ENCODE peak calls at places on chromosomes 3 and 15, in seven cellular contexts. O is caudate nucleus; M is mesendoderm; Y is HS-5; A is C1 segment of cervical spinal cord; Q is activated naive CD8-positive, alpha-beta T cell treated with anti-CD3 and anti-CD28 coated beads, Interleukin-2, amount 50 U/mL, for 24 hours; P is IMR-90. B is an unnamed sample.

GRCh38 chr3:152385761-152386160 is 117.0 kb downstream of the MBNL1 start:
- DNase-seq in A (no peak), P (peak; percentile 85), O (no peak), M (peak; percentile 14), Q (no peak), Y (no peak), B (no peak)

GRCh38 chr3:45558431-45558830 is 36.1 kb upstream of the LIMD1 start:
- DNase-seq in Q (no peak), P (no peak), O (no peak), M (no peak), Y (no peak), A (no peak), B (no peak)

GRCh38 chr3:172129868-172130751 is 90.7 kb downstream of the FNDC3B start:
- DNase-seq in A (no peak), Q (peak; percentile 66), M (peak; percentile 94), Y (peak; percentile 95), P (peak; percentile 99), O (no peak), B (peak; percentile 93)

GRCh38 chr3:34034840-34035239 is 236.4 kb downstream of the PDCD6IP start:
- DNase-seq in P (no peak), O (no peak), Y (no peak), M (peak; percentile 86), A (no peak), Q (no peak), B (no peak)

GRCh38 chr3:69012836-69013255 is 638 bp downstream of the EOGT start:
- DNase-seq in Q (peak; percentile 40), Y (no peak), M (peak; percentile 61), A (no peak), O (peak; percentile 12), P (peak; percentile 67), B (no peak)

GRCh38 chr3:53166206-53166605 is 5.2 kb downstream of the PRKCD start:
- DNase-seq in Y (no peak), O (no peak), A (no peak), P (no peak), Q (no peak), M (no peak), B (no peak)

GRCh38 chr15:82647045-82647834 is at the start of gene CPEB1:
- DNase-seq in M (peak; percentile 32), P (peak; percentile 30), O (peak; percentile 74), A (no peak), Q (peak; percentile 44), Y (peak; percentile 45), B (no peak)

GRCh38 chr3:141384575-141384974 is 16.3 kb downstream of the ZBTB38 start:
- DNase-seq in M (no peak), P (no peak), Q (no peak), Y (no peak), O (no peak), A (no peak), B (no peak)

GRCh38 chr3:105715372-105715771 is 153.4 kb downstream of the CBLB start:
- DNase-seq in P (peak; percentile 90), O (no peak), Q (no peak), A (no peak), M (no peak), Y (peak; percentile 48), B (no peak)

GRCh38 chr3:170560717-170561382 is 25.0 kb downstream of the SLC7A14 start:
- DNase-seq in A (no peak), O (no peak), Q (no peak), Y (no peak), P (no peak), M (no peak), B (no peak)

GRCh38 chr3:194431553-194431952 is 32.5 kb upstream of the GP5 start:
- DNase-seq in O (no peak), M (no peak), P (no peak), Y (no peak), Q (no peak), A (no peak), B (no peak)

GRCh38 chr15:71545223-71545760 is 265.1 kb upstream of the NR2E3 start:
- DNase-seq in Q (no peak), M (no peak), Y (no peak), P (peak; percentile 45), O (no peak), A (no peak), B (no peak)

GRCh38 chr3:156816091-156816793 is 9.9 kb upstream of the LEKR1 start:
- DNase-seq in A (no peak), P (peak; percentile 79), O (peak; percentile 5), Q (peak; percentile 33), Y (no peak), M (no peak), B (no peak)

GRCh38 chr3:108500728-108501127 is 9.7 kb downstream of the MYH15 start:
- DNase-seq in Q (no peak), A (no peak), P (peak; percentile 31), M (peak; percentile 21), O (no peak), Y (no peak), B (no peak)

GRCh38 chr3:127366383-127366782 is 78.5 kb upstream of the PRR20G start:
- DNase-seq in O (no peak), Y (no peak), Q (no peak), M (peak; percentile 84), A (no peak), P (no peak), B (no peak)

GRCh38 chr3:66392512-66392911 is 108.3 kb downstream of the LRIG1 start:
- DNase-seq in Y (no peak), P (no peak), A (no peak), Q (no peak), O (no peak), M (no peak), B (no peak)

GRCh38 chr3:197613187-197613586 is 57.4 kb upstream of the BDH1 start:
- DNase-seq in Q (no peak), P (no peak), O (no peak), M (no peak), A (no peak), Y (no peak), B (no peak)

B was measured in pulmonary artery endothelial cell.